ENCODE peak calls at places on chromosome 3, in five cellular contexts. M, B, H, E and S are unnamed samples.

GRCh38 chr3:72977463-72977862 is 19.1 kb upstream of the PPP4R2 start:
- DNase-seq in H (no peak), E (no peak), B (no peak), M (no peak), S (no peak)

GRCh38 chr3:132556467-132557159 is 40.5 kb upstream of the ACKR4 start:
- DNase-seq in H (no peak), E (no peak), M (no peak), B (no peak), S (no peak)

GRCh38 chr3:119401502-119402440 is 61.6 kb downstream of the TMEM39A start:
- DNase-seq in E (no peak), B (no peak), H (no peak), M (no peak), S (no peak)

GRCh38 chr3:65713016-65713415 is 325.7 kb downstream of the MAGI1 start:
- DNase-seq in M (no peak), E (peak; percentile 13), H (no peak), B (peak; percentile 38), S (no peak)

GRCh38 chr3:157810924-157811718 is 295.1 kb downstream of the SHOX2 start:
- DNase-seq in H (no peak), M (no peak), B (no peak), E (no peak), S (no peak)

GRCh38 chr3:87949189-87949878 is 109.5 kb downstream of the CGGBP1 start:
- DNase-seq in B (no peak), H (no peak), E (no peak), M (no peak), S (no peak)

GRCh38 chr3:12988728-12989454 is 84.3 kb downstream of the IQSEC1 start:
- DNase-seq in E (no peak), H (no peak), M (no peak), B (no peak), S (no peak)

GRCh38 chr3:142649996-142650693 is 54.0 kb downstream of the PLS1 start:
- DNase-seq in H (no peak), M (no peak), E (no peak), B (no peak), S (no peak)

GRCh38 chr3:125383744-125384143 is 8.6 kb upstream of the ZNF148 start:
- DNase-seq in M (no peak), B (no peak), E (no peak), H (no peak), S (no peak)

GRCh38 chr3:59267021-59267420 is 217.2 kb upstream of the CFAP20DC start:
- DNase-seq in H (no peak), B (no peak), M (no peak), E (no peak), S (no peak)

GRCh38 chr3:141124715-141125114 is 73.6 kb downstream of the SPSB4 start:
- DNase-seq in M (no peak), E (no peak), B (no peak), H (no peak), S (no peak)

GRCh38 chr3:172104471-172105072 is 65.2 kb downstream of the FNDC3B start:
- DNase-seq in B (peak; percentile 54), E (no peak), M (no peak), H (no peak), S (no peak)

GRCh38 chr3:185341616-185342457 is 21.1 kb upstream of the MAP3K13 start:
- DNase-seq in B (no peak), M (no peak), E (peak; percentile 38), H (no peak), S (no peak)

GRCh38 chr3:195760345-195760983 is 39.7 kb downstream of the MUC20 start:
- DNase-seq in E (peak; percentile 39), B (no peak), H (peak; percentile 77), M (no peak), S (no peak)

GRCh38 chr3:105662326-105662725 is 206.5 kb downstream of the CBLB start:
- DNase-seq in M (no peak), B (no peak), H (no peak), E (no peak), S (no peak)